ENCODE peak calls at places on chromosomes 1 and 21, in seven cellular contexts. B, R, J, C, U, Q and A are unnamed samples.

GRCh38 chr1:5430136-5430535 is 562.1 kb downstream of the NPHP4 start:
- DNase-seq in B (no peak), R (no peak), J (no peak), C (no peak), U (no peak), Q (no peak), A (no peak)

GRCh38 chr1:7402548-7402850 is 368.6 kb upstream of the VAMP3 start:
- DNase-seq in B (no peak), R (no peak), J (no peak), C (no peak), U (no peak), Q (no peak), A (no peak)

GRCh38 chr1:154730986-154731489 is 123.1 kb upstream of the ADAR start:
- DNase-seq in B (peak; percentile 54), R (no peak), J (no peak), C (no peak), U (no peak), Q (no peak), A (no peak)

GRCh38 chr21:35203093-35204021 is 154.3 kb upstream of the RUNX1 start:
- DNase-seq in B (peak; percentile 87), R (no peak), J (peak; percentile 43), C (no peak), U (no peak), Q (no peak), A (no peak)

GRCh38 chr1:193543259-193543658 is 356.8 kb upstream of the B3GALT2 start:
- DNase-seq in B (no peak), R (no peak), J (no peak), C (no peak), U (no peak), Q (no peak), A (peak; percentile 12)

GRCh38 chr1:49294539-49294938 is 517.8 kb upstream of the BEND5 start:
- DNase-seq in B (no peak), R (no peak), J (no peak), C (no peak), U (no peak), Q (no peak), A (no peak)

GRCh38 chr1:10629816-10630571 is 155.2 kb downstream of the PEX14 start:
- DNase-seq in B (no peak), R (peak; percentile 3), J (peak; percentile 12), C (no peak), U (no peak), Q (no peak), A (no peak)

GRCh38 chr1:15937706-15938168 is 38.2 kb downstream of the ZBTB17 start:
- DNase-seq in B (no peak), R (no peak), J (no peak), C (no peak), U (no peak), Q (peak; percentile 21), A (no peak)

GRCh38 chr1:55572878-55573734 is 357.9 kb upstream of the USP24 start:
- DNase-seq in B (peak; percentile 48), R (no peak), J (peak; percentile 40), C (no peak), U (peak; percentile 43), Q (no peak), A (no peak)

GRCh38 chr21:45132841-45133573 is 58.6 kb downstream of the ADARB1 start:
- DNase-seq in B (no peak), R (no peak), J (peak; percentile 74), C (no peak), U (no peak), Q (no peak), A (no peak)

GRCh38 chr1:31010081-31010989 is 55.2 kb downstream of the PUM1 start:
- DNase-seq in B (peak; percentile 66), R (no peak), J (no peak), C (peak; percentile 25), U (peak; percentile 70), Q (no peak), A (peak; percentile 47)

GRCh38 chr1:6308449-6308848 is 47.6 kb upstream of the GPR153 start:
- DNase-seq in B (no peak), R (no peak), J (no peak), C (no peak), U (no peak), Q (no peak), A (no peak)

GRCh38 chr1:33334081-33334552 is 13.2 kb upstream of the A3GALT2 start:
- DNase-seq in B (no peak), R (peak; percentile 56), J (peak; percentile 83), C (no peak), U (peak; percentile 82), Q (peak; percentile 51), A (no peak)

GRCh38 chr1:113307771-113308451 is 82.4 kb upstream of the MAGI3 start:
- DNase-seq in B (no peak), R (no peak), J (no peak), C (no peak), U (peak; percentile 43), Q (no peak), A (no peak)

GRCh38 chr1:242522304-242522945 is 2.1 kb downstream of the PLD5 start:
- DNase-seq in B (no peak), R (no peak), J (no peak), C (no peak), U (peak; percentile 74), Q (no peak), A (no peak)

GRCh38 chr1:165239873-165240272 is 116.6 kb downstream of the LMX1A start:
- DNase-seq in B (no peak), R (no peak), J (no peak), C (no peak), U (no peak), Q (no peak), A (no peak)

GRCh38 chr21:40386301-40386911 is 460.6 kb downstream of the DSCAM start:
- DNase-seq in B (no peak), R (peak; percentile 31), J (peak; percentile 48), C (no peak), U (peak; percentile 41), Q (peak; percentile 70), A (no peak)

GRCh38 chr1:40776236-40777072 is 7.1 kb upstream of the KCNQ4 start:
- DNase-seq in B (no peak), R (no peak), J (no peak), C (no peak), U (no peak), Q (no peak), A (no peak)

GRCh38 chr1:70429219-70429618 is 18.2 kb downstream of the CTH start:
- DNase-seq in B (no peak), R (no peak), J (no peak), C (no peak), U (no peak), Q (no peak), A (no peak)

GRCh38 chr21:44351535-44352252 is 1.7 kb upstream of the TRPM2 start:
- DNase-seq in B (no peak), R (no peak), J (no peak), C (no peak), U (no peak), Q (no peak), A (no peak)

GRCh38 chr1:170470121-170470520 is 61.8 kb upstream of the GORAB start:
- DNase-seq in B (no peak), R (no peak), J (no peak), C (no peak), U (no peak), Q (no peak), A (no peak)

GRCh38 chr1:106290805-106291537 is 765.5 kb upstream of the PRMT6 start:
- DNase-seq in B (no peak), R (no peak), J (no peak), C (no peak), U (no peak), Q (no peak), A (no peak)

GRCh38 chr1:77704736-77705135 is 22.3 kb upstream of the ZZZ3 start:
- DNase-seq in B (no peak), R (no peak), J (no peak), C (no peak), U (no peak), Q (no peak), A (no peak)
- H3K4me3 ChIP-seq in B (no peak overlapping the region), R (no peak overlapping the region), J (no peak overlapping the region), C (no peak overlapping the region), U (no peak overlapping the region), Q (no peak overlapping the region), A (no peak overlapping the region)

DNA sequence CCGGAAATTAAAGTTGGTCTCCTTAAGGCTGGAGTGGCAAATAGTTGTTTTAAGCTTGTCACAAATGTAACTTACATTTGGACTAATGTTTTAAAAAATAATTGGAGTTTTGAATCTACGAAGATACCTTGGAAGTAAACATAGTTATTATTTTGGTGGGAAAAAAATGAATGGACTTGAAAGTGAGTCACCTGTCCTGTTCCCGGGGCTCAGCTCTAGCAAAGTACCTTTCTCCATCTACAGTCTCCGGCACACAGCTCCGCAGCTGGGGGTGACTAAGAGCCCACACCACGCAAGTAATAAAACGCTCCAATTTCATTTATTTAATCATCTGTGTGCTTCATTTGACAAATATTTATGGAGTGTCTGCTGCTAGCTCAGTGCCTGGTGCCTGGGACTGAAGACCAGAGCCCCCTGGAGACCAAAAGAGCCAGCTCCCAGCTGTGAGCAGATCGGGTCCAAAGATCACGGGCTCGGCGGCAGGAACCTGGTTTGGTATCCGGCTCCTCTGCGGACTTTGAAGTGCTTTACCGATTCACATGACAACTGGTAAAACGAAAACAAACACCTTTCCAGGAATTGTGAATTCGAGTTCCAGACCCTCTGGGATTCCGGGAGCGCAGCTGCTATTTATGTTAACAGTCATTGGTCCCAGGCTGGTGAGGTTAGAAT is 1.7 kb upstream of the RIPK4 start:
- DNase-seq in B (peak; percentile 60), R (no peak), J (no peak), C (no peak), U (peak; percentile 87), Q (peak; percentile 78), A (peak; percentile 24)
- H3K4me3 ChIP-seq in B (peak overlapping the region; percentile 34), R (peak overlapping the region; percentile 22), J (peak overlapping the region; percentile 46), C (peak overlapping the region; percentile 5), U (peak overlapping the region; percentile 92), Q (peak overlapping the region; percentile 19), A (peak overlapping the region; percentile 48)

DNA sequence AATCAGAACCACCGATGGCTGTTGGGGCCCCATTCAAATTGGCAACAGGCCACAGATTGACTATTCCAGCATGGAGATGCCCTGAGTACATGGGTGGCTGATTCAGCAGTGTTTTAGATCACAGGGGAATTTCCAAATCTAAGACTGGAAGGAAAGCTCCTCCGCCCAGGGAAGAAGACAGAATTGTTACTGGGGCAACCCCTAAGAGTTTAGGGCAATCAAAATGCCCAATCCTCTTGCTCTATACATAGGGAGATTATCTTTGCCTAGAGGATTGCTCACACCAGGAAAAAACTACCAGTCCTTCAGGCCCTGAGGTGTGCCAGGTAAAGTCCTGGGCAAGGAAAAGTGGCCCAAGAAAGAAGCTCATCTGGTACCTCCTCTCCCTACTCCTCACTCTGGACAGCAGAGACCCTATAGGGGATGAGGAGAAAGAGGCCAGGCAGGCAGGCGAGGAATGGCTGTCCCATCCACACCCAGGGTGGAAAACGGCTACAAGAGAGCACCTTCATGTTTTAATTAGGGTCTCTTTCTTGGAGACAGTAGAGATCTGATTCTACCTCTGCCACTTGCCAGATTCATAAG is 5.8 kb downstream of the S100A8 start:
- DNase-seq in B (no peak), R (no peak), J (no peak), C (no peak), U (peak; percentile 79), Q (no peak), A (no peak)
- H3K4me3 ChIP-seq in B (no peak overlapping the region), R (no peak overlapping the region), J (no peak overlapping the region), C (no peak overlapping the region), U (no peak overlapping the region), Q (no peak overlapping the region), A (no peak overlapping the region)

DNA sequence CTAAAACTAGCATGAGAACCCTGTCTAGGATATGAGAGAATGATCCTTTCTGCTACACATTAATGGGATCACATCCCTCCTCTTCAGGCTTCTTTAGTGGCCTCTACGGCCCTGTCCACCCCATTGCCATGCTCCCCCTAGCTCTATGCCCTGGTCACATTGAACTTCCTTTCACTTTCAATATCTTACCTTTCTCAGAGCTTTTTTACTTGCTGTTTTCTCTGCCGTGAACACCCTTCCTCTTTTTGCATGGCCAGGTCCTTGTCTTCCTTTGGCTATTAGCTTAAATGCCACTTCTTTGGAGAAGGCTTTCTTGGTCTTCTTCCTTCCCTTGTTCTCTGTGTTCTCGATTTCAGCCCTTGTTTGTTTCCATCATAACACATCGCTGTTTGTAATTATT is 97.4 kb downstream of the GIPC2 start:
- DNase-seq in B (no peak), R (no peak), J (no peak), C (peak; percentile 35), U (no peak), Q (no peak), A (no peak)
- H3K4me3 ChIP-seq in B (no peak overlapping the region), R (no peak overlapping the region), J (no peak overlapping the region), C (peak overlapping the region; percentile 5), U (no peak overlapping the region), Q (peak overlapping the region; percentile 3), A (no peak overlapping the region)